ENCODE peak calls at places on chromosomes 4 and X, in ten cellular contexts. E is GM10248, V is progenitor cell of endocrine pancreas, J is WTC11, M is ovary, A is sigmoid colon, U is NB4, C is fibroblast of mammary gland, H is RWPE2, P is tibial nerve. K is an unnamed sample.

GRCh38 chrX:130174051-130174704 is 2.4 kb downstream of the RAB33A start:
- DNase-seq in E (no peak), V (no peak), J (no peak), M (peak), A (peak), U (peak), C (peak), H (no peak), P (peak), K (peak)

GRCh38 chr4:1544861-1545275 is 138.6 kb upstream of the NKX1-1 start:
- DNase-seq in E (no peak), V (no peak), J (no peak), M (no peak), A (no peak), U (no peak), C (no peak), H (no peak), P (no peak), K (no peak)

GRCh38 chrX:17022205-17022604 is 75.7 kb downstream of the REPS2 start:
- DNase-seq in E (no peak), V (no peak), J (no peak), M (no peak), A (no peak), U (no peak), C (peak), H (no peak), P (no peak), K (no peak)

GRCh38 chrX:85992811-85993229 is 54.5 kb downstream of the CHM start:
- DNase-seq in E (no peak), V (no peak), J (no peak), M (no peak), A (no peak), U (peak), C (peak), H (no peak), P (no peak), K (no peak)

GRCh38 chr4:138736362-138736761 is 279.2 kb upstream of the NOCT start:
- DNase-seq in E (no peak), V (no peak), J (no peak), M (no peak), A (no peak), U (no peak), C (peak), H (no peak), P (no peak), K (no peak)

GRCh38 chrX:136199365-136199764 is 51.8 kb downstream of the MAP7D3 start:
- DNase-seq in E (no peak), V (no peak), J (no peak), M (no peak), A (no peak), U (no peak), C (peak), H (no peak), P (no peak), K (no peak)

GRCh38 chr4:127580891-127581290 is 51.9 kb upstream of the INTU start:
- DNase-seq in E (no peak), V (no peak), J (no peak), M (no peak), A (no peak), U (no peak), C (no peak), H (no peak), P (no peak), K (no peak)

GRCh38 chr4:159296061-159296460 is 193.2 kb downstream of the RAPGEF2 start:
- DNase-seq in E (no peak), V (no peak), J (no peak), M (no peak), A (no peak), U (no peak), C (peak), H (no peak), P (no peak), K (no peak)

GRCh38 chr4:146059153-146059552 is 116.4 kb upstream of the LSM6 start:
- DNase-seq in E (peak), V (no peak), J (no peak), M (no peak), A (no peak), U (peak), C (no peak), H (no peak), P (no peak), K (no peak)

GRCh38 chr4:70903282-70903603 is 1.1 kb downstream of the MOB1B start:
- DNase-seq in E (no peak), V (no peak), J (no peak), M (peak), A (no peak), U (no peak), C (peak), H (no peak), P (peak), K (no peak)

GRCh38 chrX:125202486-125203378 is 116.9 kb upstream of the TEX13C start:
- DNase-seq in E (peak), V (no peak), J (peak), M (no peak), A (no peak), U (no peak), C (no peak), H (no peak), P (no peak), K (no peak)

GRCh38 chr4:165332502-165332901 is 5.0 kb downstream of the MSMO1 start:
- DNase-seq in E (no peak), V (no peak), J (no peak), M (no peak), A (no peak), U (no peak), C (no peak), H (no peak), P (no peak), K (no peak)

GRCh38 chr4:44663539-44664263 is 12.3 kb upstream of the YIPF7 start:
- DNase-seq in E (no peak), V (no peak), J (no peak), M (no peak), A (no peak), U (no peak), C (no peak), H (no peak), P (no peak), K (no peak)

GRCh38 chrX:69951756-69952155 is 98.0 kb downstream of the AWAT2 start:
- DNase-seq in E (no peak), V (no peak), J (no peak), M (no peak), A (no peak), U (no peak), C (no peak), H (no peak), P (no peak), K (no peak)

GRCh38 chr4:88803600-88804096 is 106.0 kb upstream of the NAP1L5 start:
- DNase-seq in E (peak), V (no peak), J (no peak), M (peak), A (peak), U (peak), C (peak), H (no peak), P (peak), K (no peak)

GRCh38 chr4:125315571-125316390 is 1.0 kb downstream of the FAT4 start:
- DNase-seq in E (peak), V (peak), J (peak), M (peak), A (peak), U (peak), C (peak), H (no peak), P (peak), K (peak)

GRCh38 chrX:103780701-103781402 is 4.2 kb downstream of the PLP1 start:
- DNase-seq in E (no peak), V (no peak), J (no peak), M (no peak), A (no peak), U (no peak), C (no peak), H (no peak), P (no peak), K (peak)

GRCh38 chrX:19515615-19516105 is 352 bp upstream of the MAP3K15 start:
- DNase-seq in E (no peak), V (no peak), J (peak), M (no peak), A (no peak), U (peak), C (no peak), H (no peak), P (no peak), K (no peak)
- TF ChIP-seq CTCF in E (peak), V (peak), J (no peak), M (no peak), A (no peak), U (peak), C (no peak), H (no peak), P (no peak), K (no peak)

GRCh38 chr4:19309365-19309764 is 942.3 kb upstream of the SLIT2 start:
- DNase-seq in E (no peak), V (no peak), J (no peak), M (no peak), A (no peak), U (peak), C (peak), H (no peak), P (no peak), K (no peak)
- TF ChIP-seq CTCF in E (no peak), V (no peak), J (no peak), M (no peak), A (no peak), U (peak), C (peak), H (peak), P (no peak), K (peak)

GRCh38 chrX:123976671-123977316 is 15.3 kb downstream of the STAG2 start:
- DNase-seq in E (no peak), V (no peak), J (no peak), M (no peak), A (no peak), U (peak), C (peak), H (no peak), P (no peak), K (no peak)
- TF ChIP-seq CTCF in E (no peak), V (peak), J (no peak), M (no peak), A (no peak), U (no peak), C (peak), H (peak), P (no peak), K (peak)

GRCh38 chr4:17934286-17934685 is 87.3 kb downstream of the LCORL start:
- DNase-seq in E (no peak), V (no peak), J (no peak), M (no peak), A (no peak), U (no peak), C (peak), H (no peak), P (no peak), K (no peak)
- TF ChIP-seq CTCF in E (no peak), V (no peak), J (no peak), M (no peak), A (no peak), U (no peak), C (peak), H (peak), P (no peak), K (peak)

GRCh38 chr4:171644430-171645057 is 168.7 kb upstream of the GALNTL6 start:
- DNase-seq in E (peak), V (no peak), J (no peak), M (no peak), A (no peak), U (peak), C (no peak), H (no peak), P (no peak), K (no peak)

GRCh38 chr4:171651071-171651470 is 162.1 kb upstream of the GALNTL6 start:
- DNase-seq in E (no peak), V (no peak), J (no peak), M (no peak), A (no peak), U (no peak), C (no peak), H (no peak), P (no peak), K (no peak)

GRCh38 chr4:171646984-171647383 is 166.2 kb upstream of the GALNTL6 start:
- DNase-seq in E (no peak), V (no peak), J (no peak), M (no peak), A (no peak), U (no peak), C (no peak), H (no peak), P (no peak), K (no peak)

GRCh38 chr4:171648926-171649325 is 164.3 kb upstream of the GALNTL6 start:
- DNase-seq in E (no peak), V (no peak), J (no peak), M (no peak), A (no peak), U (no peak), C (no peak), H (no peak), P (no peak), K (no peak)

DNA sequence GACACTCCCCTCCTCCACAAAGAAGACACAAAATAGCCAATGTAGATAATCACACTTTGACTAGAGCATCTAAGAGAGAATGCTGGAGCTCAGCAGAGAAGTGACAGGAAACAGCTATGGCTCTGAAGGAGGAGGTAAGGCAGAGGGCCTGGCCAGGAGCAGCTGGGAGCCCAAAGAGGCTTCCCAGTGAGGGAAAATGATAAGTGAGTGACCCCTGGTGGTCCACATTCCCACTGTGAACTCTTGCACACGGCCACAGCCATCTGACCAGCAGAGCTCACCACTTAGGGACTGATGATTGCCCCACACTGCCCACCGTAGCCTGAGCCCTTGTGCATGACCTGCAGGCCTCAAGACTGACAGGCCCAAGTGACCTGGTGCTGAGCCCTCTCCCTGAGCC is 162.7 kb upstream of the GALNTL6 start:
- DNase-seq in E (peak), V (no peak), J (peak), M (no peak), A (no peak), U (no peak), C (no peak), H (no peak), P (no peak), K (no peak)
- TF ChIP-seq CTCF in E (peak), V (peak), J (no peak), M (no peak), A (no peak), U (peak), C (no peak), H (no peak), P (no peak), K (peak)

GRCh38 chr4:5979981-5980380 is 38.2 kb downstream of the C4orf50 start:
- DNase-seq in E (no peak), V (no peak), J (peak), M (no peak), A (no peak), U (peak), C (peak), H (peak), P (no peak), K (no peak)
- TF ChIP-seq CTCF in E (no peak), V (peak), J (no peak), M (no peak), A (no peak), U (peak), C (peak), H (peak), P (no peak), K (peak)

K was measured in osteocyte.